ENCODE peak calls at places on chromosome 4, in four cellular contexts. C is H1, N is suprapubic skin, O is GM12878. X is an unnamed sample.

GRCh38 chr4:80963051-80963450 is 67.5 kb upstream of the BMP3 start:
- DNase-seq in O (no peak), C (no peak), N (no peak), X (no peak)

GRCh38 chr4:56704074-56704473 is 23.0 kb upstream of the HOPX start:
- DNase-seq in N (no peak), O (no peak), C (no peak), X (no peak)

GRCh38 chr4:23106516-23106915 is 413.8 kb downstream of the GBA3 start:
- DNase-seq in C (no peak), N (no peak), O (no peak), X (no peak)

GRCh38 chr4:187687701-187688100 is 307.9 kb upstream of the ZFP42 start:
- DNase-seq in O (no peak), N (no peak), C (no peak), X (no peak)

GRCh38 chr4:112514079-112514448 is 1.9 kb downstream of the NEUROG2 start:
- DNase-seq in O (no peak), N (no peak), C (peak; percentile 48), X (no peak)

GRCh38 chr4:139841464-139842195 is 176.0 kb downstream of the MGST2 start:
- DNase-seq in N (no peak), C (no peak), O (no peak), X (peak; percentile 52)

GRCh38 chr4:185002784-185003183 is 15.5 kb upstream of the HELT start:
- DNase-seq in O (no peak), N (no peak), C (no peak), X (no peak)

GRCh38 chr4:136863756-136864155 is 668.5 kb downstream of the PCDH18 start:
- DNase-seq in O (no peak), C (no peak), N (no peak), X (no peak)

GRCh38 chr4:154642361-154642760 is 29.9 kb upstream of the FGG start:
- DNase-seq in N (no peak), C (no peak), O (no peak), X (no peak)

GRCh38 chr4:76989391-76990061 is 40.0 kb downstream of the SEPTIN11 start:
- DNase-seq in N (no peak), O (no peak), C (no peak), X (peak; percentile 54)

GRCh38 chr4:83150563-83151330 is 36.2 kb upstream of the PLAC8 start:
- DNase-seq in O (no peak), N (no peak), C (no peak), X (no peak)

GRCh38 chr4:21697583-21697982 is 251.0 kb downstream of the KCNIP4 start:
- DNase-seq in N (no peak), O (no peak), C (peak; percentile 65), X (no peak)

GRCh38 chr4:41379230-41379629 is 122.5 kb downstream of the UCHL1 start:
- DNase-seq in N (no peak), O (no peak), C (no peak), X (no peak)

GRCh38 chr4:186704059-186704458 is 19.6 kb downstream of the FAT1 start:
- DNase-seq in N (no peak), C (no peak), O (no peak), X (no peak)

GRCh38 chr4:78242071-78242470 is 184.9 kb downstream of the FRAS1 start:
- DNase-seq in C (no peak), O (no peak), N (no peak), X (no peak)

GRCh38 chr4:15562114-15562513 is 92.4 kb downstream of the CC2D2A start:
- DNase-seq in N (no peak), C (no peak), O (no peak), X (no peak)

GRCh38 chr4:20311863-20312262 is 60.2 kb downstream of the SLIT2 start:
- DNase-seq in C (no peak), N (no peak), O (no peak), X (no peak)

GRCh38 chr4:6405417-6405747 is 67.0 kb downstream of the PPP2R2C start:
- DNase-seq in N (no peak), C (no peak), O (no peak), X (no peak)

GRCh38 chr4:6403400-6403685 is 69.1 kb downstream of the PPP2R2C start:
- DNase-seq in C (no peak), O (no peak), N (no peak), X (no peak)

GRCh38 chr4:6401797-6402196 is 70.6 kb downstream of the PPP2R2C start:
- DNase-seq in N (no peak), C (no peak), O (no peak), X (no peak)

GRCh38 chr4:6404611-6405416 is 67.6 kb downstream of the PPP2R2C start:
- DNase-seq in O (no peak), N (no peak), C (no peak), X (no peak)

DNA sequence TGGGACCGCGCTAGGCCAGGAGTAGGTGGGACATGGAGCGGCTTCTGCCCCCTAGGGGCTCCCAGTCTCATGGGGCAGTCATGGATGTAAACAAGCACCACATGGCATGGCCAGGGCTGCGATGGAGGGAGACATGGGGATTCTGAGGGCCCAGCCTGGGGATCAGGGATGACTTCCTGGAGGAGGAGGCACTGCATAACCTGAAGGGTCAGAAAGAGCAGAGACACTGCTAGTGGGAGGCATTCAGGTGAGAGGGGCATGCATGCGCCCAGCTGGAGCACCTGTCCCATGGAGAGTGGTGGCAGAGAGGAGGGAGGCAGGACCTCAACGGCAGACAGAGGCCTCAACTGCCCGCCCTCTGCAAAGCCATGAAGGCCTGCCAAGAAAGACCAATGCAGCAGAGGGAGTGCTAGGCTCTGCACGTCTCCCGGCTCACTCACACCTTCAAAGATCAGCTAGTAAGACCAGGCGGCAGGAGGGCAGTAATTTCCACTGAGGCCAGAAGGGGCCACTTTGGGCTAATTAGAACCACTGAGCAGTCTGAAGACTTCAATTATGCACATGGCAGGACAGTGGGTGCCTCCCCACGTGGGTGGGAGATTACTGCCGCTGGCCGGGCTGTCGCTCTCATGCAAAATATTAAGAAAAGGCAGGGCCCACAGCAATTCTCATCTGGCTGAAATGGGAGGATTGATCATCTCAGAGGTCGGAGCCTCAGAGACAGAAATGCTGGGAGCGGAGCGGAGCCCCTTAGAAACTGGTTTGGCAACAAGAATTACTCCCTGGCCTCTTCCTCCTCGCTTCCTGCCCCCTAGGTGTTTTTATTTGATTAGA is 69.6 kb downstream of the PPP2R2C start:
- DNase-seq in N (no peak), O (no peak), C (no peak), X (no peak)
- TF ChIP-seq CTCF in N (no peak), O (peak; percentile 6), C (peak; percentile 54), X (no peak)

GRCh38 chr4:8080754-8081065 is 77.9 kb downstream of the ABLIM2 start:
- DNase-seq in N (no peak), C (no peak), O (no peak), X (no peak)

GRCh38 chr4:8082517-8083055 is 76.0 kb downstream of the ABLIM2 start:
- DNase-seq in O (no peak), N (no peak), C (no peak), X (no peak)

GRCh38 chr4:8083086-8083825 is 75.4 kb downstream of the ABLIM2 start:
- DNase-seq in N (no peak), O (no peak), C (no peak), X (no peak)

GRCh38 chr4:8081171-8081570 is 77.4 kb downstream of the ABLIM2 start:
- DNase-seq in O (no peak), C (no peak), N (no peak), X (no peak)

DNA sequence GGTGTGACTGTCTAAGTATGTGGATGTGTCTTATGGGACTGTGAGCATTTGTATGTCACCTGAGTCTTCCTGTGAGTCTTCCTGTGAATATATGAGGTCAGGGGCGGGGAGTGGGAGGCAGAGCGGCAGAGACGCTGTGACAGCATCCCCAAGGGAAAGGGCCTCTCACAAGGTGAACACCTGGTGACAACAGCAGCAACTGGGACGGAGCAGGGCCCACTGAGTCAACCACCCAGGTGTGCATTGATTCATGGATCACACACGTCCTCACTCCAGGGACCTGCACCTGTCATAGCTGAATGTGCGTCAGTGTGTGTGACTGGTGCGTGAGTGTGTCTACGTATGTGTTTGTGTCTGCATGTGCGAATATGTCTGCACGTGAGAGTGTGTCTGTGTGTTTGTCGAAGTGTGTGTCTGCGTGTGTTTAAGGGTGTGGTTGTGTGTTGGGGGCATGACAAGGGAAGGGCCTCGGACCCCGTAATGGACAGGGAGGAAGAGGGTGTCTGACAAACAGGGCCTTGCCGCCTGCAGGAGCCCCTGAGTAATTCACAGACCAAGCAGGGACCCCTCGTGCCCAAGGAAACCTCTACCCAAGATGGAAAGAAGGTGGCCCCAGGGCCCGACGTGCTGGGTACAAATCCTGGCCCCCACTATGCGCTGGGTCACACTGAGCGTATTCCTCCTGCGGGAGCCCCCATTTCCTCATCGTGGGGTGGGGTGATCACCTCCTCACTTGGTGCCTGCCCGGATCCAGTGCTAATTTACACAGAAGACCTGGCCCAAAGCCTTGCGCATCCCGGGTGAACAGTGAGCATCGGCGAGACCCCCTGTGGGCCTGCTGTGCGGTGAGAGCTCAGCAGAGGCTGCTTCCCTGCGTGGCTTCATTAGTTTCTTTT is 76.7 kb downstream of the ABLIM2 start:
- DNase-seq in N (no peak), O (no peak), C (no peak), X (no peak)
- TF ChIP-seq POLR2AphosphoS5 in N (no peak), O (no peak), C (no peak), X (no peak)

DNA sequence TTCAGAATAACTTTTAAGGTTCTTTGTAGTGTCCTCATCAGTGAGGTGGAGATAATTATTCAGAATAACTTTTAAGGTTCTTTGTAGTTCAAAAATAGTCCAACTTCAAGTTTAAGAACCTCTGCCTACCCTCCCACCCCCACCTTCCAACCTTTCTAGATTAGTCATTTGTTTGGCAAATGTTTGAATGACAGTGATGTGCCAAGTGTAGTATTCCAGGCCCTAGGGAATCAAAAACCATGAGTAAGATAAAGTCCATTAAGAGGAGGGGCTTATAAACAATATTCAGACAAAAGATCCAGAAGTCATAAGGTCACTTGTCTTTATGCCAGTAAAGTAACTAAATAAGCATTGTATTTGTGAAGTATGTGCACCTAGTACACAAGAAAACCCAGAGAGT is 51.3 kb downstream of the DCUN1D4 start:
- DNase-seq in C (no peak), N (no peak), O (no peak), X (no peak)
- H3K4me1 ChIP-seq in C (no peaks in the 10 kb centered on the region), N (no peaks in the 10 kb centered on the region), O (peaks cover 10% of the 10 kb centered on the region), X (no peaks in the 10 kb centered on the region)

GRCh38 chr4:73780834-73781233 is 40.5 kb downstream of the CXCL8 start:
- DNase-seq in N (no peak), C (no peak), O (no peak), X (no peak)
- TF ChIP-seq CTCF in N (no peak), C (no peak), O (no peak), X (no peak)

GRCh38 chr4:175330236-175330635 is 412.1 kb downstream of the ADAM29 start:
- DNase-seq in O (no peak), C (no peak), N (no peak), X (no peak)
- TF ChIP-seq POLR2AphosphoS5 in O (no peak), C (no peak), N (no peak), X (no peak)

X was measured in transverse colon.